ENCODE peak calls at places on chromosomes 4 and X, in four cellular contexts. One of them, this sample, is unnamed.

GRCh38 chr4:56656346-56656643 is 24.8 kb downstream of the HOPX start:
- DNase-seq in activated B cell treated with CpG ODN at 0.5 μM for 24 hours: no peak
- DNase-seq in SK-N-DZ: no peak
- DNase-seq in NCI-H1436: no peak
- DNase-seq in this sample: no peak

GRCh38 chrX:153984351-153985178 is 12.0 kb downstream of the TMEM187 start:
- DNase-seq in SK-N-DZ: no peak
- DNase-seq in activated B cell treated with CpG ODN at 0.5 μM for 24 hours: no peak
- DNase-seq in NCI-H1436: no peak
- DNase-seq in this sample: no peak

GRCh38 chr4:183130328-183131155 is 31.5 kb downstream of the WWC2 start:
- DNase-seq in SK-N-DZ: no peak
- DNase-seq in NCI-H1436: no peak
- DNase-seq in activated B cell treated with CpG ODN at 0.5 μM for 24 hours: no peak
- DNase-seq in this sample: peak

GRCh38 chr4:99945718-99946345 is 586 bp downstream of the DNAJB14 start:
- DNase-seq in SK-N-DZ: peak
- DNase-seq in activated B cell treated with CpG ODN at 0.5 μM for 24 hours: no peak
- DNase-seq in NCI-H1436: no peak
- DNase-seq in this sample: peak

GRCh38 chr4:108851346-108851745 is 88.5 kb upstream of the ETNPPL start:
- DNase-seq in SK-N-DZ: no peak
- DNase-seq in NCI-H1436: no peak
- DNase-seq in activated B cell treated with CpG ODN at 0.5 μM for 24 hours: no peak
- DNase-seq in this sample: no peak

GRCh38 chrX:77415161-77415560 is 32.0 kb upstream of the FGF16 start:
- DNase-seq in SK-N-DZ: no peak
- DNase-seq in activated B cell treated with CpG ODN at 0.5 μM for 24 hours: no peak
- DNase-seq in NCI-H1436: no peak
- DNase-seq in this sample: no peak

GRCh38 chr4:10003666-10004065 is 17.6 kb downstream of the SLC2A9 start:
- DNase-seq in NCI-H1436: no peak
- DNase-seq in activated B cell treated with CpG ODN at 0.5 μM for 24 hours: no peak
- DNase-seq in SK-N-DZ: no peak
- DNase-seq in this sample: no peak

GRCh38 chr4:101651778-101652177 is 138.8 kb upstream of the BANK1 start:
- DNase-seq in activated B cell treated with CpG ODN at 0.5 μM for 24 hours: no peak
- DNase-seq in NCI-H1436: no peak
- DNase-seq in SK-N-DZ: no peak
- DNase-seq in this sample: no peak

GRCh38 chr4:19774690-19775256 is 476.9 kb upstream of the SLIT2 start:
- DNase-seq in activated B cell treated with CpG ODN at 0.5 μM for 24 hours: no peak
- DNase-seq in SK-N-DZ: no peak
- DNase-seq in NCI-H1436: no peak
- DNase-seq in this sample: peak

GRCh38 chr4:15556533-15556932 is 86.9 kb downstream of the CC2D2A start:
- DNase-seq in NCI-H1436: no peak
- DNase-seq in activated B cell treated with CpG ODN at 0.5 μM for 24 hours: no peak
- DNase-seq in SK-N-DZ: no peak
- DNase-seq in this sample: no peak